ENCODE peak calls at places on chromosomes 3 and 15, in five cellular contexts. P is bronchial epithelial cell; R is substantia nigra; T is NCI-H524 treated with DMSO at 0.1 percent for 48 hours; L is stimulated activated CD8-positive, alpha-beta memory T cell treated with anti-CD3 and anti-CD28 coated beads, Interleukin-15, amount 100 ng/mL, for 24 hours. M is an unnamed sample.

GRCh38 chr3:51997935-51998596 is 2.4 kb upstream of the RPL29 start:
- DNase-seq in P (peak), R (no peak), T (no peak), L (no peak), M (no peak)

GRCh38 chr3:125068265-125068664 is 12.5 kb upstream of the HEG1 start:
- DNase-seq in P (no peak), R (no peak), T (no peak), L (no peak), M (no peak)

GRCh38 chr3:114092151-114093000 is 35.8 kb downstream of the QTRT2 start:
- DNase-seq in P (peak), R (no peak), T (no peak), L (no peak), M (no peak)

GRCh38 chr3:4712109-4712508 is 219.0 kb downstream of the ITPR1 start:
- DNase-seq in P (peak), R (no peak), T (no peak), L (no peak), M (peak)

GRCh38 chr15:59296181-59296617 is 76.5 kb downstream of the MYO1E start:
- DNase-seq in P (no peak), R (no peak), T (no peak), L (no peak), M (no peak)

GRCh38 chr3:179666436-179667035 is 13.7 kb downstream of the USP13 start:
- DNase-seq in P (no peak), R (no peak), T (peak), L (no peak), M (no peak)

GRCh38 chr15:53644681-53645080 is 114.8 kb downstream of the WDR72 start:
- DNase-seq in P (no peak), R (no peak), T (no peak), L (no peak), M (no peak)

GRCh38 chr3:108227131-108227530 is 4.9 kb upstream of the IFT57 start:
- DNase-seq in P (no peak), R (no peak), T (no peak), L (no peak), M (no peak)

GRCh38 chr15:71078506-71079207 is 36.6 kb upstream of the THSD4 start:
- DNase-seq in P (no peak), R (no peak), T (no peak), L (no peak), M (no peak)

GRCh38 chr15:90885432-90886290 is 1.4 kb downstream of the FES start:
- DNase-seq in P (peak), R (no peak), T (peak), L (peak), M (peak)

GRCh38 chr15:64651573-64652260 is 123.7 kb downstream of the RBPMS2 start:
- DNase-seq in P (peak), R (no peak), T (no peak), L (no peak), M (peak)

GRCh38 chr3:160140756-160141155 is 84.5 kb upstream of the C3orf80 start:
- DNase-seq in P (no peak), R (no peak), T (no peak), L (no peak), M (no peak)

GRCh38 chr3:6750782-6751181 is 110.1 kb upstream of the GRM7 start:
- DNase-seq in P (no peak), R (no peak), T (no peak), L (no peak), M (no peak)

GRCh38 chr3:133188996-133189395 is 150.8 kb downstream of the TMEM108 start:
- DNase-seq in P (no peak), R (no peak), T (no peak), L (no peak), M (no peak)

GRCh38 chr15:68650901-68651709 is 72.3 kb downstream of the CORO2B start:
- DNase-seq in P (no peak), R (no peak), T (no peak), L (peak), M (no peak)

GRCh38 chr3:117407317-117407716 is 697.7 kb downstream of the TUSC7 start:
- DNase-seq in P (peak), R (no peak), T (no peak), L (no peak), M (peak)

GRCh38 chr3:39757312-39757711 is 52.1 kb upstream of the MYRIP start:
- DNase-seq in P (no peak), R (no peak), T (no peak), L (no peak), M (no peak)

GRCh38 chr15:47523669-47524068 is 193.6 kb upstream of the SEMA6D start:
- DNase-seq in P (peak), R (no peak), T (no peak), L (no peak), M (no peak)

GRCh38 chr3:126846316-126846715 is 136.6 kb upstream of the PLXNA1 start:
- DNase-seq in P (peak), R (no peak), T (no peak), L (no peak), M (no peak)

GRCh38 chr3:191476053-191476787 is 15.3 kb downstream of the PYDC2 start:
- DNase-seq in P (peak), R (no peak), T (no peak), L (no peak), M (no peak)

GRCh38 chr15:57572463-57572862 is 19.2 kb upstream of the MYZAP start:
- DNase-seq in P (no peak), R (no peak), T (no peak), L (no peak), M (no peak)

GRCh38 chr15:77901921-77902750 is 175.4 kb downstream of the TBC1D2B start:
- DNase-seq in P (no peak), R (no peak), T (no peak), L (no peak), M (no peak)

GRCh38 chr15:89740137-89740536 is 10.9 kb downstream of the MESP1 start:
- DNase-seq in P (peak), R (no peak), T (peak), L (no peak), M (no peak)

GRCh38 chr3:19149388-19149787 is 1.1 kb downstream of the KCNH8 start:
- DNase-seq in P (peak), R (no peak), T (no peak), L (no peak), M (peak)

GRCh38 chr15:29811691-29812383 is 10.4 kb downstream of the TJP1 start:
- DNase-seq in P (no peak), R (no peak), T (no peak), L (no peak), M (no peak)

GRCh38 chr3:114499986-114500385 is 206.2 kb downstream of the TIGIT start:
- DNase-seq in P (peak), R (no peak), T (no peak), L (no peak), M (no peak)

GRCh38 chr3:62875103-62876002 is at the start of gene CADPS:
- DNase-seq in P (no peak), R (no peak), T (peak), L (no peak), M (no peak)

GRCh38 chr3:27166888-27167287 is 202.3 kb downstream of the NEK10 start:
- DNase-seq in P (peak), R (no peak), T (peak), L (no peak), M (peak)

GRCh38 chr3:72903004-72903403 is 15.2 kb downstream of the GXYLT2 start:
- DNase-seq in P (peak), R (no peak), T (no peak), L (no peak), M (peak)

GRCh38 chr15:73029003-73029527 is 23.2 kb upstream of the NEO1 start:
- DNase-seq in P (no peak), R (no peak), T (no peak), L (no peak), M (no peak)

GRCh38 chr15:31212286-31212685 is 110.8 kb upstream of the TRPM1 start:
- DNase-seq in P (no peak), R (no peak), T (no peak), L (no peak), M (no peak)

GRCh38 chr3:140394488-140395133 is 283.3 kb upstream of the TRIM42 start:
- DNase-seq in P (peak), R (no peak), T (peak), L (no peak), M (peak)

GRCh38 chr15:69562564-69562963 is 109.9 kb downstream of the RPLP1 start:
- DNase-seq in P (no peak), R (no peak), T (no peak), L (no peak), M (no peak)

GRCh38 chr3:146416366-146416765 is 53.0 kb downstream of the PLSCR2 start:
- DNase-seq in P (no peak), R (no peak), T (no peak), L (no peak), M (no peak)

GRCh38 chr15:94205366-94205765 is 26.0 kb upstream of the MCTP2 start:
- DNase-seq in P (no peak), R (no peak), T (no peak), L (no peak), M (peak)

GRCh38 chr15:37009288-37009687 is 91.1 kb downstream of the MEIS2 start:
- DNase-seq in P (no peak), R (no peak), T (no peak), L (no peak), M (no peak)

GRCh38 chr3:182092662-182093262 is 381.0 kb downstream of the SOX2 start:
- DNase-seq in P (no peak), R (peak), T (no peak), L (no peak), M (no peak)